ENCODE peak calls at places on chromosomes 13 and 19, in nine cellular contexts. One of them, this sample, is unnamed.

GRCh38 chr13:102584423-102584822 is 12.4 kb upstream of the TPP2 start:
- DNase-seq in naive thymus-derived CD4-positive, alpha-beta T cell: no peak
- DNase-seq in H9: no peak
- DNase-seq in heart right ventricle: no peak
- DNase-seq in gastrocnemius medialis: no peak
- DNase-seq in RWPE1: no peak
- DNase-seq in prostate gland: no peak
- DNase-seq in IMR-90: no peak
- DNase-seq in neuronal stem cell: no peak
- DNase-seq in this sample: no peak

GRCh38 chr19:55679343-55680257 is 4.6 kb downstream of the EPN1 start:
- DNase-seq in naive thymus-derived CD4-positive, alpha-beta T cell: no peak
- DNase-seq in H9: no peak
- DNase-seq in heart right ventricle: no peak
- DNase-seq in gastrocnemius medialis: no peak
- DNase-seq in RWPE1: peak
- DNase-seq in prostate gland: no peak
- DNase-seq in IMR-90: peak
- DNase-seq in neuronal stem cell: no peak
- DNase-seq in this sample: peak

GRCh38 chr19:5172859-5173577 is 167.6 kb downstream of the PTPRS start:
- DNase-seq in naive thymus-derived CD4-positive, alpha-beta T cell: no peak
- DNase-seq in H9: no peak
- DNase-seq in heart right ventricle: no peak
- DNase-seq in gastrocnemius medialis: no peak
- DNase-seq in RWPE1: peak
- DNase-seq in prostate gland: no peak
- DNase-seq in IMR-90: peak
- DNase-seq in neuronal stem cell: no peak
- DNase-seq in this sample: peak

GRCh38 chr19:53908106-53908932 is 759 bp upstream of the CACNG7 start:
- DNase-seq in naive thymus-derived CD4-positive, alpha-beta T cell: no peak
- DNase-seq in H9: peak
- DNase-seq in heart right ventricle: peak
- DNase-seq in gastrocnemius medialis: no peak
- DNase-seq in RWPE1: peak
- DNase-seq in prostate gland: no peak
- DNase-seq in IMR-90: peak
- DNase-seq in neuronal stem cell: peak
- DNase-seq in this sample: no peak

GRCh38 chr13:79320433-79320832 is 85.6 kb downstream of the RBM26 start:
- DNase-seq in naive thymus-derived CD4-positive, alpha-beta T cell: no peak
- DNase-seq in H9: no peak
- DNase-seq in heart right ventricle: no peak
- DNase-seq in gastrocnemius medialis: no peak
- DNase-seq in RWPE1: no peak
- DNase-seq in prostate gland: no peak
- DNase-seq in IMR-90: no peak
- DNase-seq in neuronal stem cell: no peak
- DNase-seq in this sample: no peak

GRCh38 chr19:18098891-18099622 is 1.5 kb downstream of the MAST3 start:
- DNase-seq in naive thymus-derived CD4-positive, alpha-beta T cell: no peak
- DNase-seq in H9: no peak
- DNase-seq in heart right ventricle: no peak
- DNase-seq in gastrocnemius medialis: no peak
- DNase-seq in RWPE1: no peak
- DNase-seq in prostate gland: no peak
- DNase-seq in IMR-90: no peak
- DNase-seq in neuronal stem cell: no peak
- DNase-seq in this sample: no peak

GRCh38 chr13:45503658-45504057 is 38.9 kb downstream of the COG3 start:
- DNase-seq in naive thymus-derived CD4-positive, alpha-beta T cell: no peak
- DNase-seq in H9: no peak
- DNase-seq in heart right ventricle: no peak
- DNase-seq in gastrocnemius medialis: no peak
- DNase-seq in RWPE1: no peak
- DNase-seq in prostate gland: no peak
- DNase-seq in IMR-90: no peak
- DNase-seq in neuronal stem cell: no peak
- DNase-seq in this sample: no peak

GRCh38 chr19:37304190-37304883 is 66.6 kb upstream of the ZNF527 start:
- DNase-seq in naive thymus-derived CD4-positive, alpha-beta T cell: no peak
- DNase-seq in H9: peak
- DNase-seq in heart right ventricle: peak
- DNase-seq in gastrocnemius medialis: no peak
- DNase-seq in RWPE1: no peak
- DNase-seq in prostate gland: no peak
- DNase-seq in IMR-90: no peak
- DNase-seq in neuronal stem cell: peak
- DNase-seq in this sample: no peak

GRCh38 chr13:43874512-43875092 is 4.9 kb downstream of the CCDC122 start:
- DNase-seq in naive thymus-derived CD4-positive, alpha-beta T cell: no peak
- DNase-seq in H9: no peak
- DNase-seq in heart right ventricle: no peak
- DNase-seq in gastrocnemius medialis: no peak
- DNase-seq in RWPE1: no peak
- DNase-seq in prostate gland: no peak
- DNase-seq in IMR-90: peak
- DNase-seq in neuronal stem cell: no peak
- DNase-seq in this sample: no peak

GRCh38 chr13:85558118-85558517 is 241.1 kb downstream of the SLITRK6 start:
- DNase-seq in naive thymus-derived CD4-positive, alpha-beta T cell: no peak
- DNase-seq in H9: no peak
- DNase-seq in heart right ventricle: no peak
- DNase-seq in gastrocnemius medialis: no peak
- DNase-seq in RWPE1: no peak
- DNase-seq in prostate gland: no peak
- DNase-seq in IMR-90: no peak
- DNase-seq in neuronal stem cell: no peak
- DNase-seq in this sample: no peak

GRCh38 chr13:73658639-73659038 is 475.6 kb downstream of the KLF12 start:
- DNase-seq in naive thymus-derived CD4-positive, alpha-beta T cell: no peak
- DNase-seq in H9: no peak
- DNase-seq in heart right ventricle: no peak
- DNase-seq in gastrocnemius medialis: no peak
- DNase-seq in RWPE1: no peak
- DNase-seq in prostate gland: no peak
- DNase-seq in IMR-90: no peak
- DNase-seq in neuronal stem cell: no peak
- DNase-seq in this sample: no peak

GRCh38 chr13:66528139-66528538 is 702.0 kb downstream of the PCDH9 start:
- DNase-seq in naive thymus-derived CD4-positive, alpha-beta T cell: no peak
- DNase-seq in H9: no peak
- DNase-seq in heart right ventricle: no peak
- DNase-seq in gastrocnemius medialis: no peak
- DNase-seq in RWPE1: no peak
- DNase-seq in prostate gland: no peak
- DNase-seq in IMR-90: no peak
- DNase-seq in neuronal stem cell: no peak
- DNase-seq in this sample: no peak

GRCh38 chr13:24651718-24652345 is 28.4 kb upstream of the ATP12A start:
- DNase-seq in naive thymus-derived CD4-positive, alpha-beta T cell: no peak
- DNase-seq in H9: no peak
- DNase-seq in heart right ventricle: no peak
- DNase-seq in gastrocnemius medialis: no peak
- DNase-seq in RWPE1: no peak
- DNase-seq in prostate gland: no peak
- DNase-seq in IMR-90: no peak
- DNase-seq in neuronal stem cell: no peak
- DNase-seq in this sample: peak

GRCh38 chr13:49098198-49098597 is 121.9 kb upstream of the MLNR start:
- DNase-seq in naive thymus-derived CD4-positive, alpha-beta T cell: no peak
- DNase-seq in H9: no peak
- DNase-seq in heart right ventricle: peak
- DNase-seq in gastrocnemius medialis: no peak
- DNase-seq in RWPE1: peak
- DNase-seq in prostate gland: peak
- DNase-seq in IMR-90: peak
- DNase-seq in neuronal stem cell: no peak
- DNase-seq in this sample: peak

GRCh38 chr19:49486232-49486631 is 1.2 kb upstream of the RPL13A start:
- DNase-seq in naive thymus-derived CD4-positive, alpha-beta T cell: no peak
- DNase-seq in H9: peak
- DNase-seq in heart right ventricle: no peak
- DNase-seq in gastrocnemius medialis: no peak
- DNase-seq in RWPE1: no peak
- DNase-seq in prostate gland: no peak
- DNase-seq in IMR-90: no peak
- DNase-seq in neuronal stem cell: no peak
- DNase-seq in this sample: no peak

GRCh38 chr13:114115191-114115671 is 17.2 kb downstream of the RASA3 start:
- DNase-seq in naive thymus-derived CD4-positive, alpha-beta T cell: no peak
- DNase-seq in H9: no peak
- DNase-seq in heart right ventricle: peak
- DNase-seq in gastrocnemius medialis: no peak
- DNase-seq in RWPE1: peak
- DNase-seq in prostate gland: no peak
- DNase-seq in IMR-90: peak
- DNase-seq in neuronal stem cell: no peak
- DNase-seq in this sample: no peak

GRCh38 chr13:99083976-99084375 is 106.1 kb upstream of the DOCK9 start:
- DNase-seq in naive thymus-derived CD4-positive, alpha-beta T cell: no peak
- DNase-seq in H9: no peak
- DNase-seq in heart right ventricle: no peak
- DNase-seq in gastrocnemius medialis: no peak
- DNase-seq in RWPE1: no peak
- DNase-seq in prostate gland: no peak
- DNase-seq in IMR-90: no peak
- DNase-seq in neuronal stem cell: no peak
- DNase-seq in this sample: no peak

GRCh38 chr19:53112286-53112685 is 9.1 kb upstream of the ZNF160 start:
- DNase-seq in naive thymus-derived CD4-positive, alpha-beta T cell: no peak
- DNase-seq in H9: no peak
- DNase-seq in heart right ventricle: no peak
- DNase-seq in gastrocnemius medialis: no peak
- DNase-seq in RWPE1: no peak
- DNase-seq in prostate gland: no peak
- DNase-seq in IMR-90: peak
- DNase-seq in neuronal stem cell: no peak
- DNase-seq in this sample: no peak

GRCh38 chr13:78657699-78658629 is 991 bp downstream of the OBI1 start:
- DNase-seq in naive thymus-derived CD4-positive, alpha-beta T cell: no peak
- DNase-seq in H9: peak
- DNase-seq in heart right ventricle: no peak
- DNase-seq in gastrocnemius medialis: no peak
- DNase-seq in RWPE1: peak
- DNase-seq in prostate gland: no peak
- DNase-seq in IMR-90: peak
- DNase-seq in neuronal stem cell: peak
- DNase-seq in this sample: no peak

GRCh38 chr13:24709186-24709913 is 29.1 kb downstream of the ATP12A start:
- DNase-seq in naive thymus-derived CD4-positive, alpha-beta T cell: peak
- DNase-seq in H9: no peak
- DNase-seq in heart right ventricle: no peak
- DNase-seq in gastrocnemius medialis: no peak
- DNase-seq in RWPE1: no peak
- DNase-seq in prostate gland: no peak
- DNase-seq in IMR-90: no peak
- DNase-seq in neuronal stem cell: no peak
- DNase-seq in this sample: no peak

GRCh38 chr19:51398096-51398704 is 7.8 kb upstream of the C19orf84 start:
- DNase-seq in naive thymus-derived CD4-positive, alpha-beta T cell: no peak
- DNase-seq in H9: no peak
- DNase-seq in heart right ventricle: no peak
- DNase-seq in gastrocnemius medialis: no peak
- DNase-seq in RWPE1: peak
- DNase-seq in prostate gland: no peak
- DNase-seq in IMR-90: peak
- DNase-seq in neuronal stem cell: no peak
- DNase-seq in this sample: no peak

DNA sequence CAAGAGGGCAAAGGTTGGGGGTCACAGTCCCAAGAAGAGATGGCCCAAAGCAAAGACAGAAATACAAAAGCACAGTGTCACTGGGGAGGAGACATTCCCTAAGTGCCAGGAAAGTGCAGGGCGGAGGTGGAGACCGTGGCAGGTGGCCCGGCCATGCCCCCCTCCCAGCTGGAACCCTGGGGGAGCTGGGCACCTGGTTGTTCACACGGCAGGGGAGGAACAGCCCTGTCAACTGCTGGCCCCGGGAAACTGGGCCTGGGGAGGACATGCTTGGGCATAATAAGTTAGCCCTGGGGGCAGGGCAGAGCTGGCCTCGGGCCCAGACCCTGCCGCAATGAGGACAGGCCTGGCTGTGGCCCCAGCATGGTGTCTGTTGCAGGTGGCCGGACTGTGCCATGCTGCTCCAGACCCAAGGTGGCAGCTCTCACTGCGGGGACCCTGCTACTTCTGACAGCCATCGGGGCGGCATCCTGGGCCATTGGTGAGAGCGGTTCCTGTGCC is 7.4 kb downstream of the HPN start:
- DNase-seq in naive thymus-derived CD4-positive, alpha-beta T cell: no peak
- DNase-seq in H9: peak
- DNase-seq in heart right ventricle: peak
- DNase-seq in gastrocnemius medialis: peak
- DNase-seq in RWPE1: no peak
- DNase-seq in prostate gland: peak
- DNase-seq in IMR-90: no peak
- DNase-seq in neuronal stem cell: no peak
- DNase-seq in this sample: no peak
- H3K27ac ChIP-seq in naive thymus-derived CD4-positive, alpha-beta T cell: no peak
- H3K27ac ChIP-seq in H9: no peak
- H3K27ac ChIP-seq in heart right ventricle: peak
- H3K27ac ChIP-seq in gastrocnemius medialis: peak
- H3K27ac ChIP-seq in RWPE1: peak
- H3K27ac ChIP-seq in prostate gland: peak
- H3K27ac ChIP-seq in IMR-90: no peak
- H3K27ac ChIP-seq in neuronal stem cell: no peak
- H3K27ac ChIP-seq in this sample: no peak

GRCh38 chr19:10773969-10774368 is 56.1 kb downstream of the DNM2 start:
- DNase-seq in naive thymus-derived CD4-positive, alpha-beta T cell: no peak
- DNase-seq in H9: no peak
- DNase-seq in heart right ventricle: no peak
- DNase-seq in gastrocnemius medialis: no peak
- DNase-seq in RWPE1: no peak
- DNase-seq in prostate gland: no peak
- DNase-seq in IMR-90: no peak
- DNase-seq in neuronal stem cell: no peak
- DNase-seq in this sample: no peak
- H3K27ac ChIP-seq in naive thymus-derived CD4-positive, alpha-beta T cell: no peak
- H3K27ac ChIP-seq in H9: no peak
- H3K27ac ChIP-seq in heart right ventricle: no peak
- H3K27ac ChIP-seq in gastrocnemius medialis: no peak
- H3K27ac ChIP-seq in RWPE1: no peak
- H3K27ac ChIP-seq in prostate gland: no peak
- H3K27ac ChIP-seq in IMR-90: no peak
- H3K27ac ChIP-seq in neuronal stem cell: no peak
- H3K27ac ChIP-seq in this sample: peak

GRCh38 chr13:94706854-94707399 is 5.4 kb downstream of the SOX21 start:
- DNase-seq in naive thymus-derived CD4-positive, alpha-beta T cell: no peak
- DNase-seq in H9: no peak
- DNase-seq in heart right ventricle: no peak
- DNase-seq in gastrocnemius medialis: no peak
- DNase-seq in RWPE1: no peak
- DNase-seq in prostate gland: no peak
- DNase-seq in IMR-90: no peak
- DNase-seq in neuronal stem cell: peak
- DNase-seq in this sample: no peak
- H3K27ac ChIP-seq in naive thymus-derived CD4-positive, alpha-beta T cell: no peak
- H3K27ac ChIP-seq in H9: no peak
- H3K27ac ChIP-seq in heart right ventricle: no peak
- H3K27ac ChIP-seq in gastrocnemius medialis: no peak
- H3K27ac ChIP-seq in RWPE1: no peak
- H3K27ac ChIP-seq in prostate gland: no peak
- H3K27ac ChIP-seq in IMR-90: no peak
- H3K27ac ChIP-seq in neuronal stem cell: peak
- H3K27ac ChIP-seq in this sample: no peak

GRCh38 chr19:35755550-35756371 is 1.1 kb downstream of the HSPB6 start:
- DNase-seq in naive thymus-derived CD4-positive, alpha-beta T cell: no peak
- DNase-seq in H9: peak
- DNase-seq in heart right ventricle: peak
- DNase-seq in gastrocnemius medialis: peak
- DNase-seq in RWPE1: no peak
- DNase-seq in prostate gland: peak
- DNase-seq in IMR-90: peak
- DNase-seq in neuronal stem cell: no peak
- DNase-seq in this sample: no peak
- H3K27ac ChIP-seq in naive thymus-derived CD4-positive, alpha-beta T cell: no peak
- H3K27ac ChIP-seq in H9: no peak
- H3K27ac ChIP-seq in heart right ventricle: peak
- H3K27ac ChIP-seq in gastrocnemius medialis: peak
- H3K27ac ChIP-seq in RWPE1: peak
- H3K27ac ChIP-seq in prostate gland: peak
- H3K27ac ChIP-seq in IMR-90: peak
- H3K27ac ChIP-seq in neuronal stem cell: no peak
- H3K27ac ChIP-seq in this sample: no peak

This sample was measured in epithelial cell of prostate.